ENCODE peak calls at places on chromosomes 3 and 15, in ten cellular contexts. One of them, this sample, is unnamed.

GRCh38 chr3:105832618-105833017 is 36.2 kb downstream of the CBLB start:
- DNase-seq in stimulated activated CD8-positive, alpha-beta memory T cell treated with anti-CD3 and anti-CD28 coated beads, Interleukin-4, amount 100 ng/mL, for 1 hour: no peak
- DNase-seq in putamen: no peak
- DNase-seq in activated naive CD4-positive, alpha-beta T cell treated with anti-CD3 and anti-CD28 coated beads for 36 hours: peak; percentile 28
- DNase-seq in transverse colon: no peak
- DNase-seq in cardiac muscle cell: no peak
- DNase-seq in T-cell: no peak
- DNase-seq in sigmoid colon: no peak
- DNase-seq in endothelial cell: no peak
- DNase-seq in head of caudate nucleus: no peak
- DNase-seq in this sample: no peak

GRCh38 chr15:32855942-32856341 is 138.1 kb downstream of the GREM1 start:
- DNase-seq in stimulated activated CD8-positive, alpha-beta memory T cell treated with anti-CD3 and anti-CD28 coated beads, Interleukin-4, amount 100 ng/mL, for 1 hour: no peak
- DNase-seq in putamen: no peak
- DNase-seq in activated naive CD4-positive, alpha-beta T cell treated with anti-CD3 and anti-CD28 coated beads for 36 hours: no peak
- DNase-seq in transverse colon: no peak
- DNase-seq in cardiac muscle cell: peak; percentile 98
- DNase-seq in T-cell: no peak
- DNase-seq in sigmoid colon: no peak
- DNase-seq in endothelial cell: no peak
- DNase-seq in head of caudate nucleus: no peak
- DNase-seq in this sample: no peak

GRCh38 chr15:63186065-63186464 is 3.3 kb upstream of the RAB8B start:
- DNase-seq in stimulated activated CD8-positive, alpha-beta memory T cell treated with anti-CD3 and anti-CD28 coated beads, Interleukin-4, amount 100 ng/mL, for 1 hour: no peak
- DNase-seq in putamen: no peak
- DNase-seq in activated naive CD4-positive, alpha-beta T cell treated with anti-CD3 and anti-CD28 coated beads for 36 hours: no peak
- DNase-seq in transverse colon: no peak
- DNase-seq in cardiac muscle cell: peak; percentile 53
- DNase-seq in T-cell: no peak
- DNase-seq in sigmoid colon: no peak
- DNase-seq in endothelial cell: no peak
- DNase-seq in head of caudate nucleus: no peak
- DNase-seq in this sample: no peak

GRCh38 chr3:58357402-58357801 is 24.7 kb downstream of the PXK start:
- DNase-seq in stimulated activated CD8-positive, alpha-beta memory T cell treated with anti-CD3 and anti-CD28 coated beads, Interleukin-4, amount 100 ng/mL, for 1 hour: no peak
- DNase-seq in putamen: no peak
- DNase-seq in activated naive CD4-positive, alpha-beta T cell treated with anti-CD3 and anti-CD28 coated beads for 36 hours: no peak
- DNase-seq in transverse colon: peak; percentile 12
- DNase-seq in cardiac muscle cell: no peak
- DNase-seq in T-cell: no peak
- DNase-seq in sigmoid colon: no peak
- DNase-seq in endothelial cell: no peak
- DNase-seq in head of caudate nucleus: no peak
- DNase-seq in this sample: no peak

GRCh38 chr3:111998661-111999641 is at the start of gene TAGLN3:
- DNase-seq in stimulated activated CD8-positive, alpha-beta memory T cell treated with anti-CD3 and anti-CD28 coated beads, Interleukin-4, amount 100 ng/mL, for 1 hour: no peak
- DNase-seq in putamen: peak; percentile 68
- DNase-seq in activated naive CD4-positive, alpha-beta T cell treated with anti-CD3 and anti-CD28 coated beads for 36 hours: peak; percentile 20
- DNase-seq in transverse colon: peak; percentile 26
- DNase-seq in cardiac muscle cell: peak; percentile 25
- DNase-seq in T-cell: no peak
- DNase-seq in sigmoid colon: no peak
- DNase-seq in endothelial cell: peak; percentile 26
- DNase-seq in head of caudate nucleus: peak; percentile 63
- DNase-seq in this sample: no peak

GRCh38 chr3:4584537-4585249 is 91.5 kb downstream of the ITPR1 start:
- DNase-seq in stimulated activated CD8-positive, alpha-beta memory T cell treated with anti-CD3 and anti-CD28 coated beads, Interleukin-4, amount 100 ng/mL, for 1 hour: no peak
- DNase-seq in putamen: peak; percentile 53
- DNase-seq in activated naive CD4-positive, alpha-beta T cell treated with anti-CD3 and anti-CD28 coated beads for 36 hours: peak; percentile 72
- DNase-seq in transverse colon: peak; percentile 15
- DNase-seq in cardiac muscle cell: peak; percentile 80
- DNase-seq in T-cell: peak; percentile 10
- DNase-seq in sigmoid colon: peak; percentile 67
- DNase-seq in endothelial cell: no peak
- DNase-seq in head of caudate nucleus: peak; percentile 36
- DNase-seq in this sample: no peak

GRCh38 chr3:25604107-25604805 is 60.5 kb downstream of the TOP2B start:
- DNase-seq in stimulated activated CD8-positive, alpha-beta memory T cell treated with anti-CD3 and anti-CD28 coated beads, Interleukin-4, amount 100 ng/mL, for 1 hour: no peak
- DNase-seq in putamen: no peak
- DNase-seq in activated naive CD4-positive, alpha-beta T cell treated with anti-CD3 and anti-CD28 coated beads for 36 hours: no peak
- DNase-seq in transverse colon: no peak
- DNase-seq in cardiac muscle cell: peak; percentile 88
- DNase-seq in T-cell: no peak
- DNase-seq in sigmoid colon: no peak
- DNase-seq in endothelial cell: no peak
- DNase-seq in head of caudate nucleus: no peak
- DNase-seq in this sample: no peak

GRCh38 chr3:66153471-66153870 is 67.3 kb upstream of the SLC25A26 start:
- DNase-seq in stimulated activated CD8-positive, alpha-beta memory T cell treated with anti-CD3 and anti-CD28 coated beads, Interleukin-4, amount 100 ng/mL, for 1 hour: no peak
- DNase-seq in putamen: no peak
- DNase-seq in activated naive CD4-positive, alpha-beta T cell treated with anti-CD3 and anti-CD28 coated beads for 36 hours: no peak
- DNase-seq in transverse colon: no peak
- DNase-seq in cardiac muscle cell: no peak
- DNase-seq in T-cell: no peak
- DNase-seq in sigmoid colon: no peak
- DNase-seq in endothelial cell: no peak
- DNase-seq in head of caudate nucleus: no peak
- DNase-seq in this sample: no peak

GRCh38 chr3:125593991-125594574 is 1.2 kb downstream of the OSBPL11 start:
- DNase-seq in stimulated activated CD8-positive, alpha-beta memory T cell treated with anti-CD3 and anti-CD28 coated beads, Interleukin-4, amount 100 ng/mL, for 1 hour: no peak
- DNase-seq in putamen: peak; percentile 32
- DNase-seq in activated naive CD4-positive, alpha-beta T cell treated with anti-CD3 and anti-CD28 coated beads for 36 hours: no peak
- DNase-seq in transverse colon: no peak
- DNase-seq in cardiac muscle cell: peak; percentile 30
- DNase-seq in T-cell: no peak
- DNase-seq in sigmoid colon: no peak
- DNase-seq in endothelial cell: no peak
- DNase-seq in head of caudate nucleus: no peak
- DNase-seq in this sample: no peak

GRCh38 chr3:184459355-184459754 is 79.5 kb downstream of the CHRD start:
- DNase-seq in stimulated activated CD8-positive, alpha-beta memory T cell treated with anti-CD3 and anti-CD28 coated beads, Interleukin-4, amount 100 ng/mL, for 1 hour: no peak
- DNase-seq in putamen: no peak
- DNase-seq in activated naive CD4-positive, alpha-beta T cell treated with anti-CD3 and anti-CD28 coated beads for 36 hours: no peak
- DNase-seq in transverse colon: no peak
- DNase-seq in cardiac muscle cell: peak; percentile 59
- DNase-seq in T-cell: no peak
- DNase-seq in sigmoid colon: no peak
- DNase-seq in endothelial cell: no peak
- DNase-seq in head of caudate nucleus: no peak
- DNase-seq in this sample: no peak

GRCh38 chr3:45595364-45596154 is 1.0 kb downstream of the LIMD1 start:
- DNase-seq in stimulated activated CD8-positive, alpha-beta memory T cell treated with anti-CD3 and anti-CD28 coated beads, Interleukin-4, amount 100 ng/mL, for 1 hour: no peak
- DNase-seq in putamen: no peak
- DNase-seq in activated naive CD4-positive, alpha-beta T cell treated with anti-CD3 and anti-CD28 coated beads for 36 hours: no peak
- DNase-seq in transverse colon: peak; percentile 73
- DNase-seq in cardiac muscle cell: no peak
- DNase-seq in T-cell: no peak
- DNase-seq in sigmoid colon: peak; percentile 76
- DNase-seq in endothelial cell: no peak
- DNase-seq in head of caudate nucleus: no peak
- DNase-seq in this sample: no peak

GRCh38 chr3:51964521-51964920 is 2.7 kb downstream of the PCBP4 start:
- DNase-seq in stimulated activated CD8-positive, alpha-beta memory T cell treated with anti-CD3 and anti-CD28 coated beads, Interleukin-4, amount 100 ng/mL, for 1 hour: no peak
- DNase-seq in putamen: no peak
- DNase-seq in activated naive CD4-positive, alpha-beta T cell treated with anti-CD3 and anti-CD28 coated beads for 36 hours: no peak
- DNase-seq in transverse colon: no peak
- DNase-seq in cardiac muscle cell: no peak
- DNase-seq in T-cell: no peak
- DNase-seq in sigmoid colon: no peak
- DNase-seq in endothelial cell: no peak
- DNase-seq in head of caudate nucleus: no peak
- DNase-seq in this sample: no peak